ENCODE peak calls at places on chromosomes 4 and X, in six cellular contexts. One of them, this sample, is unnamed.

GRCh38 chrX:15475021-15475420 is 18.1 kb downstream of the PIR start:
- DNase-seq in NCI-H1092: no peak
- DNase-seq in T-cell: no peak
- DNase-seq in CD8-positive, alpha-beta T cell: no peak
- DNase-seq in upper lobe of right lung: no peak
- DNase-seq in GM06990: no peak
- DNase-seq in this sample: no peak

GRCh38 chrX:47539860-47540259 is 21.1 kb upstream of the ARAF start:
- DNase-seq in NCI-H1092: no peak
- DNase-seq in GM06990: no peak
- DNase-seq in CD8-positive, alpha-beta T cell: no peak
- DNase-seq in upper lobe of right lung: no peak
- DNase-seq in T-cell: no peak
- DNase-seq in this sample: no peak

GRCh38 chr4:150348079-150348478 is 233.9 kb upstream of the MAB21L2 start:
- DNase-seq in CD8-positive, alpha-beta T cell: no peak
- DNase-seq in NCI-H1092: no peak
- DNase-seq in GM06990: no peak
- DNase-seq in upper lobe of right lung: no peak
- DNase-seq in T-cell: no peak
- DNase-seq in this sample: no peak

GRCh38 chrX:56763556-56764152 is 34.6 kb downstream of the NBDY start:
- DNase-seq in GM06990: peak; percentile 72
- DNase-seq in upper lobe of right lung: no peak
- DNase-seq in T-cell: no peak
- DNase-seq in CD8-positive, alpha-beta T cell: no peak
- DNase-seq in NCI-H1092: no peak
- DNase-seq in this sample: no peak

GRCh38 chrX:114766541-114766940 is 182.7 kb downstream of the HTR2C start:
- DNase-seq in T-cell: no peak
- DNase-seq in NCI-H1092: no peak
- DNase-seq in CD8-positive, alpha-beta T cell: no peak
- DNase-seq in upper lobe of right lung: no peak
- DNase-seq in GM06990: no peak
- DNase-seq in this sample: no peak

GRCh38 chrX:29903365-29903764 is 312.0 kb upstream of the MAGEB2 start:
- DNase-seq in upper lobe of right lung: no peak
- DNase-seq in NCI-H1092: no peak
- DNase-seq in GM06990: no peak
- DNase-seq in T-cell: no peak
- DNase-seq in CD8-positive, alpha-beta T cell: no peak
- DNase-seq in this sample: no peak

GRCh38 chr4:16037901-16038300 is 45.9 kb downstream of the PROM1 start:
- DNase-seq in T-cell: no peak
- DNase-seq in CD8-positive, alpha-beta T cell: no peak
- DNase-seq in upper lobe of right lung: no peak
- DNase-seq in GM06990: no peak
- DNase-seq in NCI-H1092: no peak
- DNase-seq in this sample: no peak

GRCh38 chrX:115650449-115650848 is 89.5 kb downstream of the PLS3 start:
- DNase-seq in NCI-H1092: no peak
- DNase-seq in GM06990: no peak
- DNase-seq in CD8-positive, alpha-beta T cell: no peak
- DNase-seq in upper lobe of right lung: no peak
- DNase-seq in T-cell: no peak
- DNase-seq in this sample: no peak

GRCh38 chr4:133997440-133997839 is 204.1 kb downstream of the PABPC4L start:
- DNase-seq in NCI-H1092: no peak
- DNase-seq in CD8-positive, alpha-beta T cell: no peak
- DNase-seq in upper lobe of right lung: no peak
- DNase-seq in GM06990: no peak
- DNase-seq in T-cell: no peak
- DNase-seq in this sample: no peak

GRCh38 chrX:118182050-118182449 is 65.4 kb upstream of the KLHL13 start:
- DNase-seq in CD8-positive, alpha-beta T cell: no peak
- DNase-seq in upper lobe of right lung: no peak
- DNase-seq in T-cell: no peak
- DNase-seq in GM06990: no peak
- DNase-seq in NCI-H1092: no peak
- DNase-seq in this sample: no peak

GRCh38 chr4:15809058-15809457 is 30.9 kb downstream of the CD38 start:
- DNase-seq in GM06990: peak; percentile 31
- DNase-seq in NCI-H1092: no peak
- DNase-seq in upper lobe of right lung: no peak
- DNase-seq in CD8-positive, alpha-beta T cell: no peak
- DNase-seq in T-cell: no peak
- DNase-seq in this sample: no peak

GRCh38 chrX:40521868-40522450 is 58.8 kb upstream of the ATP6AP2 start:
- DNase-seq in T-cell: no peak
- DNase-seq in GM06990: no peak
- DNase-seq in upper lobe of right lung: no peak
- DNase-seq in NCI-H1092: no peak
- DNase-seq in CD8-positive, alpha-beta T cell: no peak
- DNase-seq in this sample: no peak

GRCh38 chrX:39939678-39940077 is 158.1 kb downstream of the BCOR start:
- DNase-seq in NCI-H1092: no peak
- DNase-seq in GM06990: no peak
- DNase-seq in upper lobe of right lung: no peak
- DNase-seq in CD8-positive, alpha-beta T cell: no peak
- DNase-seq in T-cell: no peak
- DNase-seq in this sample: no peak

GRCh38 chr4:55074386-55074785 is 51.0 kb downstream of the KDR start:
- DNase-seq in GM06990: no peak
- DNase-seq in NCI-H1092: no peak
- DNase-seq in CD8-positive, alpha-beta T cell: no peak
- DNase-seq in T-cell: no peak
- DNase-seq in upper lobe of right lung: no peak
- DNase-seq in this sample: no peak

GRCh38 chr4:8727131-8727530 is 134.6 kb downstream of the CPZ start:
- DNase-seq in upper lobe of right lung: peak; percentile 29
- DNase-seq in T-cell: no peak
- DNase-seq in NCI-H1092: no peak
- DNase-seq in CD8-positive, alpha-beta T cell: no peak
- DNase-seq in GM06990: no peak
- DNase-seq in this sample: no peak

GRCh38 chr4:113979157-113979972 is at the start of gene ARSJ:
- DNase-seq in CD8-positive, alpha-beta T cell: no peak
- DNase-seq in T-cell: no peak
- DNase-seq in upper lobe of right lung: peak; percentile 82
- DNase-seq in GM06990: no peak
- DNase-seq in NCI-H1092: peak; percentile 20
- DNase-seq in this sample: no peak

GRCh38 chr4:72390409-72390808 is 178.6 kb downstream of the ADAMTS3 start:
- DNase-seq in CD8-positive, alpha-beta T cell: no peak
- DNase-seq in NCI-H1092: no peak
- DNase-seq in GM06990: no peak
- DNase-seq in upper lobe of right lung: no peak
- DNase-seq in T-cell: no peak
- DNase-seq in this sample: no peak

GRCh38 chrX:55127692-55128091 is 38.9 kb downstream of the PAGE2 start:
- DNase-seq in GM06990: no peak
- DNase-seq in upper lobe of right lung: no peak
- DNase-seq in NCI-H1092: no peak
- DNase-seq in CD8-positive, alpha-beta T cell: no peak
- DNase-seq in T-cell: no peak
- DNase-seq in this sample: no peak

GRCh38 chr4:95524184-95524583 is 24.6 kb downstream of the UNC5C start:
- DNase-seq in NCI-H1092: no peak
- DNase-seq in GM06990: no peak
- DNase-seq in T-cell: no peak
- DNase-seq in upper lobe of right lung: no peak
- DNase-seq in CD8-positive, alpha-beta T cell: no peak
- DNase-seq in this sample: no peak

GRCh38 chr4:112073201-112073600 is 72.1 kb upstream of the FAM241A start:
- DNase-seq in upper lobe of right lung: no peak
- DNase-seq in T-cell: no peak
- DNase-seq in NCI-H1092: no peak
- DNase-seq in GM06990: no peak
- DNase-seq in CD8-positive, alpha-beta T cell: no peak
- DNase-seq in this sample: no peak

GRCh38 chr4:169649545-169650226 is 29.3 kb downstream of the CLCN3 start:
- DNase-seq in CD8-positive, alpha-beta T cell: no peak
- DNase-seq in NCI-H1092: no peak
- DNase-seq in upper lobe of right lung: no peak
- DNase-seq in GM06990: no peak
- DNase-seq in T-cell: no peak
- DNase-seq in this sample: no peak

GRCh38 chrX:30513284-30513683 is 64.3 kb downstream of the TASL start:
- DNase-seq in T-cell: no peak
- DNase-seq in GM06990: no peak
- DNase-seq in upper lobe of right lung: no peak
- DNase-seq in CD8-positive, alpha-beta T cell: no peak
- DNase-seq in NCI-H1092: no peak
- DNase-seq in this sample: no peak

GRCh38 chr4:687048-687974 is 1.6 kb downstream of the SLC49A3 start:
- DNase-seq in NCI-H1092: no peak
- DNase-seq in CD8-positive, alpha-beta T cell: no peak
- DNase-seq in upper lobe of right lung: peak; percentile 93
- DNase-seq in T-cell: no peak
- DNase-seq in GM06990: no peak
- DNase-seq in this sample: no peak

GRCh38 chrX:29948653-29949052 is 266.7 kb upstream of the MAGEB2 start:
- DNase-seq in GM06990: no peak
- DNase-seq in T-cell: no peak
- DNase-seq in CD8-positive, alpha-beta T cell: no peak
- DNase-seq in upper lobe of right lung: no peak
- DNase-seq in NCI-H1092: no peak
- DNase-seq in this sample: no peak

GRCh38 chr4:141807073-141807472 is 170.7 kb downstream of the IL15 start:
- DNase-seq in NCI-H1092: no peak
- DNase-seq in CD8-positive, alpha-beta T cell: no peak
- DNase-seq in T-cell: no peak
- DNase-seq in GM06990: no peak
- DNase-seq in upper lobe of right lung: no peak
- DNase-seq in this sample: no peak

GRCh38 chr4:137707626-137708025 is 175.3 kb upstream of the PCDH18 start:
- DNase-seq in T-cell: no peak
- DNase-seq in NCI-H1092: no peak
- DNase-seq in GM06990: no peak
- DNase-seq in CD8-positive, alpha-beta T cell: no peak
- DNase-seq in upper lobe of right lung: no peak
- DNase-seq in this sample: no peak

GRCh38 chr4:118732591-118733330 is 47.6 kb downstream of the METTL14 start:
- DNase-seq in CD8-positive, alpha-beta T cell: no peak
- DNase-seq in T-cell: no peak
- DNase-seq in GM06990: no peak
- DNase-seq in upper lobe of right lung: no peak
- DNase-seq in NCI-H1092: no peak
- DNase-seq in this sample: no peak

GRCh38 chrX:115452256-115452655 is 108.7 kb upstream of the PLS3 start:
- DNase-seq in NCI-H1092: no peak
- DNase-seq in upper lobe of right lung: no peak
- DNase-seq in GM06990: no peak
- DNase-seq in T-cell: no peak
- DNase-seq in CD8-positive, alpha-beta T cell: no peak
- DNase-seq in this sample: no peak

GRCh38 chr4:124867551-124867950 is 155.0 kb upstream of the ANKRD50 start:
- DNase-seq in GM06990: no peak
- DNase-seq in upper lobe of right lung: no peak
- DNase-seq in NCI-H1092: no peak
- DNase-seq in CD8-positive, alpha-beta T cell: no peak
- DNase-seq in T-cell: no peak
- DNase-seq in this sample: no peak

GRCh38 chr4:56655209-56655626 is 25.9 kb downstream of the HOPX start:
- DNase-seq in upper lobe of right lung: no peak
- DNase-seq in NCI-H1092: no peak
- DNase-seq in T-cell: no peak
- DNase-seq in CD8-positive, alpha-beta T cell: no peak
- DNase-seq in GM06990: no peak
- DNase-seq in this sample: peak; percentile 25

GRCh38 chrX:14027031-14027430 is 2.7 kb downstream of the GEMIN8 start:
- DNase-seq in upper lobe of right lung: no peak
- DNase-seq in NCI-H1092: no peak
- DNase-seq in GM06990: no peak
- DNase-seq in CD8-positive, alpha-beta T cell: no peak
- DNase-seq in T-cell: peak; percentile 39
- DNase-seq in this sample: no peak

GRCh38 chrX:77668391-77669237 is 117.4 kb downstream of the ATRX start:
- DNase-seq in T-cell: no peak
- DNase-seq in CD8-positive, alpha-beta T cell: no peak
- DNase-seq in GM06990: no peak
- DNase-seq in upper lobe of right lung: no peak
- DNase-seq in NCI-H1092: no peak
- DNase-seq in this sample: no peak

GRCh38 chr4:169029947-169030346 is 19.9 kb upstream of the CBR4 start:
- DNase-seq in NCI-H1092: no peak
- DNase-seq in T-cell: no peak
- DNase-seq in GM06990: no peak
- DNase-seq in upper lobe of right lung: no peak
- DNase-seq in CD8-positive, alpha-beta T cell: no peak
- DNase-seq in this sample: no peak

GRCh38 chrX:111375747-111376146 is 36.2 kb downstream of the DCX start:
- DNase-seq in CD8-positive, alpha-beta T cell: no peak
- DNase-seq in GM06990: no peak
- DNase-seq in T-cell: no peak
- DNase-seq in upper lobe of right lung: no peak
- DNase-seq in NCI-H1092: no peak
- DNase-seq in this sample: no peak

GRCh38 chrX:10350991-10351390 is 194.2 kb downstream of the CLCN4 start:
- DNase-seq in NCI-H1092: no peak
- DNase-seq in T-cell: no peak
- DNase-seq in GM06990: no peak
- DNase-seq in upper lobe of right lung: no peak
- DNase-seq in CD8-positive, alpha-beta T cell: no peak
- DNase-seq in this sample: no peak

GRCh38 chrX:108117988-108118387 is 26.4 kb downstream of the ATG4A start:
- DNase-seq in upper lobe of right lung: no peak
- DNase-seq in NCI-H1092: no peak
- DNase-seq in T-cell: no peak
- DNase-seq in GM06990: no peak
- DNase-seq in CD8-positive, alpha-beta T cell: no peak
- DNase-seq in this sample: no peak

GRCh38 chr4:127631420-127631819 is 1.3 kb upstream of the INTU start:
- DNase-seq in NCI-H1092: no peak
- DNase-seq in upper lobe of right lung: no peak
- DNase-seq in GM06990: no peak
- DNase-seq in CD8-positive, alpha-beta T cell: no peak
- DNase-seq in T-cell: no peak
- DNase-seq in this sample: peak; percentile 0

GRCh38 chrX:100680756-100681155 is 36.8 kb downstream of the SRPX2 start:
- DNase-seq in upper lobe of right lung: no peak
- DNase-seq in T-cell: no peak
- DNase-seq in NCI-H1092: no peak
- DNase-seq in GM06990: no peak
- DNase-seq in CD8-positive, alpha-beta T cell: no peak
- DNase-seq in this sample: no peak

This sample was measured in NCI-H345.